ENCODE peak calls at places on chromosomes 6 and 20, in ten cellular contexts. One of them, this sample, is unnamed.

GRCh38 chr6:22363166-22363965 is 66.5 kb upstream of the PRL start:
- DNase-seq in coronary artery: no peak
- DNase-seq in mucosa of descending colon: no peak
- DNase-seq in astrocyte: no peak
- DNase-seq in breast epithelium: no peak
- DNase-seq in HEK293T: no peak
- DNase-seq in T-helper 9 cell: no peak
- DNase-seq in NAMALWA: no peak
- DNase-seq in G401: no peak
- DNase-seq in NCI-H1417: peak
- DNase-seq in this sample: peak

GRCh38 chr20:48383252-48383651 is 444.5 kb downstream of the PREX1 start:
- DNase-seq in T-helper 9 cell: no peak
- DNase-seq in G401: no peak
- DNase-seq in breast epithelium: no peak
- DNase-seq in HEK293T: no peak
- DNase-seq in astrocyte: no peak
- DNase-seq in NAMALWA: no peak
- DNase-seq in mucosa of descending colon: no peak
- DNase-seq in coronary artery: no peak
- DNase-seq in NCI-H1417: no peak
- DNase-seq in this sample: no peak

GRCh38 chr6:34128045-34128444 is 17.8 kb downstream of the GRM4 start:
- DNase-seq in mucosa of descending colon: no peak
- DNase-seq in coronary artery: no peak
- DNase-seq in astrocyte: no peak
- DNase-seq in G401: peak
- DNase-seq in NCI-H1417: no peak
- DNase-seq in breast epithelium: no peak
- DNase-seq in T-helper 9 cell: no peak
- DNase-seq in HEK293T: no peak
- DNase-seq in NAMALWA: no peak
- DNase-seq in this sample: no peak

GRCh38 chr6:14059791-14060436 is 57.7 kb upstream of the CD83 start:
- DNase-seq in astrocyte: no peak
- DNase-seq in mucosa of descending colon: no peak
- DNase-seq in NAMALWA: no peak
- DNase-seq in HEK293T: no peak
- DNase-seq in breast epithelium: peak
- DNase-seq in T-helper 9 cell: no peak
- DNase-seq in G401: peak
- DNase-seq in coronary artery: no peak
- DNase-seq in NCI-H1417: peak
- DNase-seq in this sample: peak

GRCh38 chr6:39225543-39225942 is 3.7 kb downstream of the KCNK5 start:
- DNase-seq in HEK293T: no peak
- DNase-seq in astrocyte: no peak
- DNase-seq in coronary artery: no peak
- DNase-seq in mucosa of descending colon: peak
- DNase-seq in breast epithelium: no peak
- DNase-seq in NAMALWA: no peak
- DNase-seq in G401: no peak
- DNase-seq in T-helper 9 cell: no peak
- DNase-seq in NCI-H1417: no peak
- DNase-seq in this sample: no peak

GRCh38 chr6:100115702-100116101 is 121.7 kb upstream of the MCHR2 start:
- DNase-seq in NAMALWA: no peak
- DNase-seq in T-helper 9 cell: no peak
- DNase-seq in coronary artery: no peak
- DNase-seq in NCI-H1417: no peak
- DNase-seq in G401: no peak
- DNase-seq in breast epithelium: no peak
- DNase-seq in astrocyte: no peak
- DNase-seq in HEK293T: no peak
- DNase-seq in mucosa of descending colon: no peak
- DNase-seq in this sample: no peak

GRCh38 chr6:33812669-33813068 is 8.9 kb upstream of the MLN start:
- DNase-seq in astrocyte: peak
- DNase-seq in breast epithelium: no peak
- DNase-seq in NAMALWA: peak
- DNase-seq in G401: no peak
- DNase-seq in HEK293T: peak
- DNase-seq in coronary artery: no peak
- DNase-seq in T-helper 9 cell: no peak
- DNase-seq in mucosa of descending colon: peak
- DNase-seq in NCI-H1417: peak
- DNase-seq in this sample: peak

GRCh38 chr20:39103732-39104131 is 141.6 kb downstream of the DHX35 start:
- DNase-seq in breast epithelium: no peak
- DNase-seq in mucosa of descending colon: no peak
- DNase-seq in NCI-H1417: no peak
- DNase-seq in astrocyte: peak
- DNase-seq in G401: no peak
- DNase-seq in NAMALWA: no peak
- DNase-seq in coronary artery: no peak
- DNase-seq in HEK293T: no peak
- DNase-seq in T-helper 9 cell: no peak
- DNase-seq in this sample: no peak

GRCh38 chr20:53875452-53875851 is 194.9 kb downstream of the BCAS1 start:
- DNase-seq in T-helper 9 cell: no peak
- DNase-seq in HEK293T: no peak
- DNase-seq in astrocyte: no peak
- DNase-seq in NAMALWA: no peak
- DNase-seq in NCI-H1417: no peak
- DNase-seq in G401: no peak
- DNase-seq in breast epithelium: no peak
- DNase-seq in coronary artery: no peak
- DNase-seq in mucosa of descending colon: no peak
- DNase-seq in this sample: no peak

GRCh38 chr20:13613917-13614316 is 24.8 kb downstream of the TASP1 start:
- DNase-seq in NAMALWA: no peak
- DNase-seq in T-helper 9 cell: no peak
- DNase-seq in coronary artery: no peak
- DNase-seq in mucosa of descending colon: no peak
- DNase-seq in astrocyte: peak
- DNase-seq in breast epithelium: no peak
- DNase-seq in HEK293T: no peak
- DNase-seq in NCI-H1417: no peak
- DNase-seq in G401: no peak
- DNase-seq in this sample: no peak

GRCh38 chr6:142047934-142048592 is 84.7 kb upstream of the GJE1 start:
- DNase-seq in T-helper 9 cell: no peak
- DNase-seq in G401: no peak
- DNase-seq in NAMALWA: no peak
- DNase-seq in HEK293T: no peak
- DNase-seq in coronary artery: no peak
- DNase-seq in NCI-H1417: no peak
- DNase-seq in astrocyte: no peak
- DNase-seq in mucosa of descending colon: no peak
- DNase-seq in breast epithelium: no peak
- DNase-seq in this sample: no peak

GRCh38 chr6:149140137-149140909 is 177.2 kb upstream of the TAB2 start:
- DNase-seq in mucosa of descending colon: peak
- DNase-seq in T-helper 9 cell: peak
- DNase-seq in coronary artery: no peak
- DNase-seq in breast epithelium: no peak
- DNase-seq in NAMALWA: no peak
- DNase-seq in NCI-H1417: no peak
- DNase-seq in astrocyte: no peak
- DNase-seq in G401: no peak
- DNase-seq in HEK293T: no peak
- DNase-seq in this sample: no peak

GRCh38 chr6:138815797-138816528 is 20.1 kb downstream of the ECT2L start:
- DNase-seq in T-helper 9 cell: no peak
- DNase-seq in astrocyte: peak
- DNase-seq in breast epithelium: no peak
- DNase-seq in mucosa of descending colon: no peak
- DNase-seq in NAMALWA: peak
- DNase-seq in NCI-H1417: peak
- DNase-seq in HEK293T: peak
- DNase-seq in G401: peak
- DNase-seq in coronary artery: no peak
- DNase-seq in this sample: peak

GRCh38 chr6:132362318-132363185 is 38.7 kb downstream of the MOXD1 start:
- DNase-seq in G401: no peak
- DNase-seq in coronary artery: no peak
- DNase-seq in mucosa of descending colon: no peak
- DNase-seq in T-helper 9 cell: no peak
- DNase-seq in HEK293T: no peak
- DNase-seq in astrocyte: no peak
- DNase-seq in NCI-H1417: peak
- DNase-seq in NAMALWA: no peak
- DNase-seq in breast epithelium: no peak
- DNase-seq in this sample: no peak

GRCh38 chr6:160882741-160883340 is 108.7 kb upstream of the MAP3K4 start:
- DNase-seq in coronary artery: no peak
- DNase-seq in HEK293T: no peak
- DNase-seq in T-helper 9 cell: no peak
- DNase-seq in NAMALWA: no peak
- DNase-seq in astrocyte: peak
- DNase-seq in breast epithelium: no peak
- DNase-seq in G401: no peak
- DNase-seq in mucosa of descending colon: no peak
- DNase-seq in NCI-H1417: peak
- DNase-seq in this sample: peak

GRCh38 chr20:25287631-25288290 is 39.9 kb downstream of the PYGB start:
- DNase-seq in NCI-H1417: no peak
- DNase-seq in astrocyte: no peak
- DNase-seq in T-helper 9 cell: no peak
- DNase-seq in NAMALWA: no peak
- DNase-seq in breast epithelium: peak
- DNase-seq in coronary artery: no peak
- DNase-seq in HEK293T: no peak
- DNase-seq in G401: no peak
- DNase-seq in mucosa of descending colon: no peak
- DNase-seq in this sample: no peak

GRCh38 chr6:134619789-134620188 is 301.9 kb upstream of the SGK1 start:
- DNase-seq in breast epithelium: no peak
- DNase-seq in mucosa of descending colon: no peak
- DNase-seq in HEK293T: no peak
- DNase-seq in astrocyte: peak
- DNase-seq in G401: no peak
- DNase-seq in NCI-H1417: no peak
- DNase-seq in coronary artery: no peak
- DNase-seq in T-helper 9 cell: no peak
- DNase-seq in NAMALWA: no peak
- DNase-seq in this sample: peak

GRCh38 chr6:53366128-53366527 is 17.4 kb upstream of the ELOVL5 start:
- DNase-seq in NCI-H1417: no peak
- DNase-seq in mucosa of descending colon: no peak
- DNase-seq in HEK293T: no peak
- DNase-seq in T-helper 9 cell: no peak
- DNase-seq in G401: no peak
- DNase-seq in astrocyte: no peak
- DNase-seq in NAMALWA: no peak
- DNase-seq in breast epithelium: no peak
- DNase-seq in coronary artery: no peak
- DNase-seq in this sample: no peak

GRCh38 chr20:45725134-45725533 is 3.0 kb downstream of the SPINT4 start:
- DNase-seq in astrocyte: no peak
- DNase-seq in HEK293T: no peak
- DNase-seq in NAMALWA: no peak
- DNase-seq in breast epithelium: no peak
- DNase-seq in coronary artery: no peak
- DNase-seq in mucosa of descending colon: no peak
- DNase-seq in T-helper 9 cell: no peak
- DNase-seq in G401: no peak
- DNase-seq in NCI-H1417: no peak
- DNase-seq in this sample: peak

GRCh38 chr6:170127151-170127550 is 163.7 kb downstream of the DLL1 start:
- DNase-seq in G401: no peak
- DNase-seq in breast epithelium: peak
- DNase-seq in astrocyte: no peak
- DNase-seq in NCI-H1417: no peak
- DNase-seq in HEK293T: no peak
- DNase-seq in NAMALWA: no peak
- DNase-seq in coronary artery: peak
- DNase-seq in mucosa of descending colon: no peak
- DNase-seq in T-helper 9 cell: no peak
- DNase-seq in this sample: no peak

GRCh38 chr6:13881621-13882165 is 43.1 kb upstream of the RNF182 start:
- DNase-seq in HEK293T: no peak
- DNase-seq in breast epithelium: no peak
- DNase-seq in NCI-H1417: no peak
- DNase-seq in mucosa of descending colon: no peak
- DNase-seq in NAMALWA: no peak
- DNase-seq in G401: no peak
- DNase-seq in T-helper 9 cell: no peak
- DNase-seq in astrocyte: no peak
- DNase-seq in coronary artery: no peak
- DNase-seq in this sample: no peak

GRCh38 chr6:41723178-41723935 is 12.1 kb downstream of the TFEB start:
- DNase-seq in coronary artery: no peak
- DNase-seq in T-helper 9 cell: no peak
- DNase-seq in G401: no peak
- DNase-seq in mucosa of descending colon: peak
- DNase-seq in NCI-H1417: no peak
- DNase-seq in breast epithelium: no peak
- DNase-seq in astrocyte: peak
- DNase-seq in HEK293T: no peak
- DNase-seq in NAMALWA: peak
- DNase-seq in this sample: peak

GRCh38 chr20:25044660-25045342 is 13.1 kb downstream of the ACSS1 start:
- DNase-seq in mucosa of descending colon: no peak
- DNase-seq in breast epithelium: no peak
- DNase-seq in NCI-H1417: no peak
- DNase-seq in coronary artery: peak
- DNase-seq in T-helper 9 cell: no peak
- DNase-seq in astrocyte: no peak
- DNase-seq in G401: no peak
- DNase-seq in HEK293T: no peak
- DNase-seq in NAMALWA: no peak
- DNase-seq in this sample: no peak

GRCh38 chr6:106315765-106316375 is 9.7 kb downstream of the ATG5 start:
- DNase-seq in T-helper 9 cell: no peak
- DNase-seq in mucosa of descending colon: no peak
- DNase-seq in G401: no peak
- DNase-seq in NAMALWA: no peak
- DNase-seq in coronary artery: no peak
- DNase-seq in NCI-H1417: peak
- DNase-seq in breast epithelium: no peak
- DNase-seq in astrocyte: peak
- DNase-seq in HEK293T: no peak
- DNase-seq in this sample: peak

GRCh38 chr6:16238658-16239089 is 287 bp downstream of the GMPR start:
- DNase-seq in mucosa of descending colon: no peak
- DNase-seq in HEK293T: no peak
- DNase-seq in NAMALWA: no peak
- DNase-seq in T-helper 9 cell: peak
- DNase-seq in astrocyte: no peak
- DNase-seq in G401: no peak
- DNase-seq in NCI-H1417: no peak
- DNase-seq in coronary artery: peak
- DNase-seq in breast epithelium: no peak
- DNase-seq in this sample: no peak

GRCh38 chr20:8578191-8578690 is 446.2 kb downstream of the PLCB1 start:
- DNase-seq in NCI-H1417: peak
- DNase-seq in breast epithelium: no peak
- DNase-seq in astrocyte: no peak
- DNase-seq in HEK293T: no peak
- DNase-seq in mucosa of descending colon: no peak
- DNase-seq in G401: no peak
- DNase-seq in NAMALWA: no peak
- DNase-seq in T-helper 9 cell: no peak
- DNase-seq in coronary artery: no peak
- DNase-seq in this sample: no peak

GRCh38 chr20:58192567-58192966 is 35.9 kb downstream of the ANKRD60 start:
- DNase-seq in HEK293T: peak
- DNase-seq in NCI-H1417: no peak
- DNase-seq in NAMALWA: peak
- DNase-seq in breast epithelium: no peak
- DNase-seq in coronary artery: no peak
- DNase-seq in G401: peak
- DNase-seq in mucosa of descending colon: no peak
- DNase-seq in T-helper 9 cell: peak
- DNase-seq in astrocyte: no peak
- DNase-seq in this sample: peak

GRCh38 chr20:22775671-22776139 is 191.3 kb upstream of the FOXA2 start:
- DNase-seq in NAMALWA: no peak
- DNase-seq in coronary artery: no peak
- DNase-seq in breast epithelium: no peak
- DNase-seq in astrocyte: peak
- DNase-seq in NCI-H1417: no peak
- DNase-seq in HEK293T: no peak
- DNase-seq in mucosa of descending colon: no peak
- DNase-seq in G401: no peak
- DNase-seq in T-helper 9 cell: no peak
- DNase-seq in this sample: peak